ENCODE peak calls at places on chromosome 11, in five cellular contexts. S, T, X, K and V are unnamed samples. For H3K4me1, the result is how much of the 10 kb centered on the place peaks cover.

GRCh38 chr11:105045897-105046296 is 762 bp upstream of the CARD16 start:
- DNase-seq in S (no peak), T (no peak), X (no peak), K (no peak), V (no peak)

GRCh38 chr11:134126197-134126822 is 57.4 kb downstream of the JAM3 start:
- DNase-seq in S (no peak), T (no peak), X (no peak), K (no peak), V (no peak)

GRCh38 chr11:46413755-46414465 is 22.3 kb upstream of the CHRM4 start:
- DNase-seq in S (no peak), T (peak), X (no peak), K (no peak), V (peak)

GRCh38 chr11:128324051-128324481 is 263.3 kb downstream of the ETS1 start:
- DNase-seq in S (no peak), T (no peak), X (no peak), K (no peak), V (no peak)

GRCh38 chr11:73147771-73148681 is 5.9 kb upstream of the FCHSD2 start:
- DNase-seq in S (no peak), T (no peak), X (no peak), K (peak), V (no peak)

GRCh38 chr11:36127550-36127949 is 161.7 kb downstream of the COMMD9 start:
- DNase-seq in S (no peak), T (no peak), X (no peak), K (no peak), V (no peak)

GRCh38 chr11:65298131-65298535 is 16.5 kb upstream of the CDC42EP2 start:
- DNase-seq in S (no peak), T (peak), X (peak), K (no peak), V (no peak)

GRCh38 chr11:104650234-104650633 is 248.0 kb downstream of the CASP12 start:
- DNase-seq in S (no peak), T (no peak), X (no peak), K (no peak), V (peak)

GRCh38 chr11:57885298-57886035 is 123.9 kb downstream of the CTNND1 start:
- DNase-seq in S (no peak), T (no peak), X (no peak), K (no peak), V (peak)

GRCh38 chr11:69009441-69010211 is 3.4 kb downstream of the MRGPRF start:
- DNase-seq in S (no peak), T (peak), X (no peak), K (no peak), V (peak)

GRCh38 chr11:44868021-44868420 is 82.7 kb downstream of the TP53I11 start:
- DNase-seq in S (no peak), T (no peak), X (no peak), K (no peak), V (no peak)

GRCh38 chr11:34318111-34319037 is 39.4 kb downstream of the ABTB2 start:
- DNase-seq in S (no peak), T (no peak), X (no peak), K (no peak), V (no peak)

GRCh38 chr11:115999437-115999836 is 495.2 kb upstream of the CADM1 start:
- DNase-seq in S (no peak), T (no peak), X (no peak), K (no peak), V (no peak)

GRCh38 chr11:2084721-2085120 is 54.5 kb downstream of the IGF2 start:
- DNase-seq in S (peak), T (no peak), X (peak), K (peak), V (no peak)

GRCh38 chr11:107819361-107820014 is 39.1 kb downstream of the SLC35F2 start:
- DNase-seq in S (no peak), T (no peak), X (no peak), K (no peak), V (no peak)

GRCh38 chr11:67545280-67545679 is 22.0 kb upstream of the CABP2 start:
- DNase-seq in S (no peak), T (no peak), X (no peak), K (no peak), V (no peak)

GRCh38 chr11:6319001-6319878 is 1.1 kb downstream of the CAVIN3 start:
- DNase-seq in S (peak), T (peak), X (peak), K (peak), V (no peak)

GRCh38 chr11:126391286-126391954 is 35.9 kb downstream of the ST3GAL4 start:
- DNase-seq in S (peak), T (peak), X (no peak), K (no peak), V (no peak)

GRCh38 chr11:66080055-66080817 is 10.2 kb downstream of the PACS1 start:
- DNase-seq in S (no peak), T (no peak), X (peak), K (peak), V (no peak)

GRCh38 chr11:76119779-76120178 is 86.5 kb downstream of the WNT11 start:
- DNase-seq in S (no peak), T (no peak), X (no peak), K (no peak), V (no peak)

GRCh38 chr11:64844330-64845124 is at the start of gene CDC42BPG:
- DNase-seq in S (peak), T (peak), X (peak), K (peak), V (peak)

GRCh38 chr11:117229411-117229810 is 2.5 kb downstream of the PCSK7 start:
- DNase-seq in S (no peak), T (no peak), X (no peak), K (no peak), V (no peak)

GRCh38 chr11:78199015-78199652 is 10.4 kb downstream of the USP35 start:
- DNase-seq in S (peak), T (no peak), X (no peak), K (no peak), V (peak)

GRCh38 chr11:95494856-95495255 is 263.9 kb upstream of the SESN3 start:
- DNase-seq in S (no peak), T (no peak), X (no peak), K (no peak), V (no peak)

DNA sequence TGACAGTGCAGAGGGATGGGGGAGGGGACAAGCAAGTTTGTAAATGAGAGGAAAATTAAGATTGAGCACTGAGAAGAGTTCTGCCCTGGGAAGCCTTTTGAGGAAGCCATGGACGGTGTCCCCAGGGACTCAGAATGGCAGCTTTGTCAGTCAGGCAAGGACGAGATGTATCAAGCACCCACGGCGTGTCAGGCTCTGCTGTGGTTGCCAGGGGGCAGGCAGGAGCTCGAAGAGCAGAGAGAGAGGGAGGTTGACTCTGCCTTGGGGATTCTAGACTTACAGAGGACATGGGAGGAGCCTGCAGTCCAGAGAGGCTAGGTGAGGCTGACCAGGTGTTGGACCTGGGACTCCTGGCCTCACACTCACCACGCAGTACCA is 29.1 kb upstream of the SYT7 start:
- DNase-seq in S (peak), T (no peak), X (no peak), K (peak), V (peak)
- TF ChIP-seq CTCF in S (no peak), T (no peak), X (no peak), K (no peak), V (peak)

DNA sequence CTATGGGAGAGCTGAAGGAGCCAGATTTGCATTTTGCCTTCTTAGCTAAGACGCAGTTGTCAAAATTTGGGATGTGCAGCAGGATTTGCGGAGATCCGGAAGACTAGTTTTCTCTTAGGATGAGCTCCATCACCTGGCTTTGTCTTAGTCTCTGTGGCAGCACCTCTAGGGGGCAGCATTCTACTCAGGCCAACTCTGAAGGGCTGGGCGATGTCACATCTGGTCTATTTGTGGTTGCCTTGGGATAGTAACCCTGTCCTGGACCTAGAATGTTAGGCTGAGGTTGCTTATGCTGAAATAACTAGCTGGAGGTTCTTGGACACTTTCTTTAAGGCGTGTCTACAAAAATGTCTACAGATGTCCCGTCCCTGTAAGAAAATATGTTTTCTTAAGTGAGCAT is 116.2 kb downstream of the FAT3 start:
- DNase-seq in S (no peak), T (no peak), X (no peak), K (peak), V (peak)
- H3K4me3 ChIP-seq in S (no peak), T (no peak), X (no peak), K (no peak), V (no peak)

GRCh38 chr11:792873-793272 is 3.0 kb upstream of the CEND1 start:
- DNase-seq in S (no peak), T (no peak), X (no peak), K (no peak), V (no peak)
- H3K4me1 ChIP-seq in S (under half), T (under half), X (under half), K (under half), V (under half)

GRCh38 chr11:47605921-47606320 is 11.7 kb upstream of the C1QTNF4 start:
- DNase-seq in S (no peak), T (no peak), X (no peak), K (no peak), V (no peak)

GRCh38 chr11:47607380-47607779 is 13.2 kb upstream of the C1QTNF4 start:
- DNase-seq in S (no peak), T (no peak), X (no peak), K (no peak), V (peak)

GRCh38 chr11:47609675-47610074 is 15.5 kb upstream of the C1QTNF4 start:
- DNase-seq in S (no peak), T (no peak), X (no peak), K (no peak), V (no peak)

GRCh38 chr11:47603295-47603694 is 9.1 kb upstream of the C1QTNF4 start:
- DNase-seq in S (no peak), T (no peak), X (no peak), K (no peak), V (no peak)

GRCh38 chr11:47606731-47607130 is 12.5 kb upstream of the C1QTNF4 start:
- DNase-seq in S (no peak), T (no peak), X (no peak), K (no peak), V (no peak)
- TF ChIP-seq CTCF in S (no peak), T (no peak), X (no peak), K (no peak), V (no peak)

GRCh38 chr11:32792948-32793475 is 1.4 kb downstream of the CCDC73 start:
- DNase-seq in S (peak), T (no peak), X (peak), K (peak), V (peak)
- H3K4me3 ChIP-seq in S (no peak), T (no peak), X (no peak), K (no peak), V (no peak)